ENCODE peak calls at places on chromosomes 2 and 18, in eight cellular contexts. L is amniotic epithelial cell, M is HuH-7.5, I is colonic mucosa, Q is GM18507, E is AG08396, U is dorsolateral prefrontal cortex, P is NCI-H1105 treated with DMSO at 0.1 percent for 48 hours. F is an unnamed sample.

GRCh38 chr2:164061129-164061746 is 325.4 kb upstream of the FIGN start:
- DNase-seq in L (peak), M (no peak), I (peak), Q (peak), E (peak), U (no peak), P (no peak), F (no peak)

GRCh38 chr18:11502368-11502767 is 107.0 kb upstream of the SLC35G4 start:
- DNase-seq in L (no peak), M (no peak), I (no peak), Q (no peak), E (no peak), U (no peak), P (no peak), F (no peak)

GRCh38 chr2:187527262-187527661 is 27.0 kb downstream of the TFPI start:
- DNase-seq in L (peak), M (no peak), I (no peak), Q (no peak), E (no peak), U (no peak), P (no peak), F (no peak)

GRCh38 chr18:711693-712400 is 583 bp downstream of the ENOSF1 start:
- DNase-seq in L (peak), M (peak), I (peak), Q (peak), E (peak), U (peak), P (peak), F (peak)

GRCh38 chr2:98538280-98539041 is 69.9 kb downstream of the COA5 start:
- DNase-seq in L (peak), M (no peak), I (no peak), Q (no peak), E (no peak), U (no peak), P (no peak), F (no peak)

GRCh38 chr18:62925031-62925688 is 209.8 kb downstream of the PHLPP1 start:
- DNase-seq in L (peak), M (no peak), I (no peak), Q (no peak), E (peak), U (no peak), P (no peak), F (no peak)

GRCh38 chr2:233135421-233135820 is 75.3 kb downstream of the INPP5D start:
- DNase-seq in L (no peak), M (no peak), I (no peak), Q (no peak), E (no peak), U (no peak), P (no peak), F (no peak)

GRCh38 chr2:100730290-100730868 is 89.6 kb upstream of the NPAS2 start:
- DNase-seq in L (peak), M (peak), I (peak), Q (no peak), E (peak), U (no peak), P (no peak), F (no peak)

GRCh38 chr2:3399829-3400228 is 20.3 kb downstream of the TRAPPC12 start:
- DNase-seq in L (no peak), M (no peak), I (no peak), Q (no peak), E (no peak), U (peak), P (no peak), F (no peak)

GRCh38 chr18:75977069-75977468 is 518.0 kb downstream of the ZNF516 start:
- DNase-seq in L (no peak), M (no peak), I (no peak), Q (no peak), E (no peak), U (no peak), P (no peak), F (no peak)

GRCh38 chr2:74146929-74147728 is 583 bp downstream of the BOLA3 start:
- DNase-seq in L (peak), M (peak), I (no peak), Q (no peak), E (peak), U (no peak), P (peak), F (no peak)

F was measured in activated CD4-positive, alpha-beta T cell treated with anti-CD3 and anti-CD28 coated beads for 1 hour.